ENCODE peak calls at places on chromosomes 4 and X, in four cellular contexts. One of them, this sample, is unnamed.

GRCh38 chr4:154738426-154738825 is 5.4 kb upstream of the LRAT start:
- DNase-seq in right atrium auricular region: no peak
- DNase-seq in NCI-H510A treated with DMSO at 0.1 percent for 48 hours: no peak
- DNase-seq in left colon: no peak
- DNase-seq in this sample: no peak

GRCh38 chr4:95985791-95986190 is 145.9 kb downstream of the PDHA2 start:
- DNase-seq in NCI-H510A treated with DMSO at 0.1 percent for 48 hours: no peak
- DNase-seq in left colon: no peak
- DNase-seq in right atrium auricular region: no peak
- DNase-seq in this sample: no peak

GRCh38 chr4:169256856-169257756 is 13.7 kb downstream of the SH3RF1 start:
- DNase-seq in NCI-H510A treated with DMSO at 0.1 percent for 48 hours: no peak
- DNase-seq in left colon: no peak
- DNase-seq in right atrium auricular region: no peak
- DNase-seq in this sample: no peak

GRCh38 chr4:180571516-180571915 is 1671.7 kb upstream of the TENM3 start:
- DNase-seq in right atrium auricular region: no peak
- DNase-seq in left colon: no peak
- DNase-seq in NCI-H510A treated with DMSO at 0.1 percent for 48 hours: no peak
- DNase-seq in this sample: no peak

GRCh38 chr4:142817442-142817841 is 28.7 kb downstream of the INPP4B start:
- DNase-seq in left colon: no peak
- DNase-seq in NCI-H510A treated with DMSO at 0.1 percent for 48 hours: no peak
- DNase-seq in right atrium auricular region: no peak
- DNase-seq in this sample: no peak

GRCh38 chr4:114603455-114603854 is 4.8 kb downstream of the UGT8 start:
- DNase-seq in left colon: no peak
- DNase-seq in right atrium auricular region: no peak
- DNase-seq in NCI-H510A treated with DMSO at 0.1 percent for 48 hours: no peak
- DNase-seq in this sample: no peak

GRCh38 chr4:5203925-5204324 is 152.6 kb downstream of the STK32B start:
- DNase-seq in right atrium auricular region: no peak
- DNase-seq in left colon: no peak
- DNase-seq in NCI-H510A treated with DMSO at 0.1 percent for 48 hours: no peak
- DNase-seq in this sample: no peak

GRCh38 chr4:101597204-101597603 is 193.3 kb upstream of the BANK1 start:
- DNase-seq in left colon: no peak
- DNase-seq in right atrium auricular region: no peak
- DNase-seq in NCI-H510A treated with DMSO at 0.1 percent for 48 hours: no peak
- DNase-seq in this sample: no peak

GRCh38 chrX:41558531-41558930 is 111.4 kb downstream of the NYX start:
- DNase-seq in right atrium auricular region: no peak
- DNase-seq in left colon: no peak
- DNase-seq in NCI-H510A treated with DMSO at 0.1 percent for 48 hours: no peak
- DNase-seq in this sample: no peak

GRCh38 chrX:154097003-154097596 is 417 bp downstream of the MECP2 start:
- DNase-seq in left colon: peak
- DNase-seq in right atrium auricular region: no peak
- DNase-seq in NCI-H510A treated with DMSO at 0.1 percent for 48 hours: peak
- DNase-seq in this sample: peak

GRCh38 chrX:91039777-91040176 is 394.9 kb upstream of the PABPC5 start:
- DNase-seq in NCI-H510A treated with DMSO at 0.1 percent for 48 hours: no peak
- DNase-seq in right atrium auricular region: no peak
- DNase-seq in left colon: no peak
- DNase-seq in this sample: no peak

GRCh38 chr4:37453361-37454262 is 209.1 kb downstream of the NWD2 start:
- DNase-seq in right atrium auricular region: no peak
- DNase-seq in left colon: peak
- DNase-seq in NCI-H510A treated with DMSO at 0.1 percent for 48 hours: peak
- DNase-seq in this sample: peak

GRCh38 chr4:100367451-100367850 is 150.4 kb downstream of the EMCN start:
- DNase-seq in right atrium auricular region: no peak
- DNase-seq in left colon: no peak
- DNase-seq in NCI-H510A treated with DMSO at 0.1 percent for 48 hours: no peak
- DNase-seq in this sample: no peak

GRCh38 chr4:168917150-168917779 is 92.8 kb downstream of the CBR4 start:
- DNase-seq in left colon: no peak
- DNase-seq in right atrium auricular region: no peak
- DNase-seq in NCI-H510A treated with DMSO at 0.1 percent for 48 hours: peak
- DNase-seq in this sample: no peak

GRCh38 chr4:30757357-30757756 is 37.2 kb downstream of the PCDH7 start:
- DNase-seq in right atrium auricular region: no peak
- DNase-seq in left colon: no peak
- DNase-seq in NCI-H510A treated with DMSO at 0.1 percent for 48 hours: no peak
- DNase-seq in this sample: no peak

GRCh38 chr4:46329118-46329976 is 60.6 kb downstream of the GABRA2 start:
- DNase-seq in right atrium auricular region: no peak
- DNase-seq in NCI-H510A treated with DMSO at 0.1 percent for 48 hours: peak
- DNase-seq in left colon: peak
- DNase-seq in this sample: peak

GRCh38 chr4:183493246-183493645 is 11.6 kb upstream of the ING2 start:
- DNase-seq in right atrium auricular region: no peak
- DNase-seq in left colon: no peak
- DNase-seq in NCI-H510A treated with DMSO at 0.1 percent for 48 hours: no peak
- DNase-seq in this sample: no peak

GRCh38 chr4:17680985-17681920 is 66.8 kb downstream of the MED28 start:
- DNase-seq in NCI-H510A treated with DMSO at 0.1 percent for 48 hours: no peak
- DNase-seq in right atrium auricular region: no peak
- DNase-seq in left colon: no peak
- DNase-seq in this sample: no peak

GRCh38 chr4:56786955-56787354 is 34.5 kb downstream of the SPINK2 start:
- DNase-seq in NCI-H510A treated with DMSO at 0.1 percent for 48 hours: peak
- DNase-seq in left colon: peak
- DNase-seq in right atrium auricular region: no peak
- DNase-seq in this sample: no peak

GRCh38 chr4:30722916-30723270 is 2.7 kb downstream of the PCDH7 start:
- DNase-seq in left colon: no peak
- DNase-seq in right atrium auricular region: no peak
- DNase-seq in NCI-H510A treated with DMSO at 0.1 percent for 48 hours: no peak
- DNase-seq in this sample: peak

GRCh38 chrX:38870386-38870895 is 69.2 kb downstream of the MID1IP1 start:
- DNase-seq in left colon: no peak
- DNase-seq in NCI-H510A treated with DMSO at 0.1 percent for 48 hours: no peak
- DNase-seq in right atrium auricular region: no peak
- DNase-seq in this sample: no peak

GRCh38 chrX:63855896-63856295 is 70.9 kb upstream of the ARHGEF9 start:
- DNase-seq in NCI-H510A treated with DMSO at 0.1 percent for 48 hours: no peak
- DNase-seq in left colon: no peak
- DNase-seq in right atrium auricular region: no peak
- DNase-seq in this sample: no peak

GRCh38 chr4:48904101-48904500 is 2.5 kb downstream of the OCIAD2 start:
- DNase-seq in left colon: no peak
- DNase-seq in right atrium auricular region: no peak
- DNase-seq in NCI-H510A treated with DMSO at 0.1 percent for 48 hours: no peak
- DNase-seq in this sample: peak

GRCh38 chrX:30521440-30522182 is 56.0 kb downstream of the TASL start:
- DNase-seq in left colon: no peak
- DNase-seq in right atrium auricular region: no peak
- DNase-seq in NCI-H510A treated with DMSO at 0.1 percent for 48 hours: no peak
- DNase-seq in this sample: no peak

GRCh38 chr4:178917756-178918155 is 1475.5 kb upstream of the AGA start:
- DNase-seq in right atrium auricular region: no peak
- DNase-seq in NCI-H510A treated with DMSO at 0.1 percent for 48 hours: no peak
- DNase-seq in left colon: no peak
- DNase-seq in this sample: no peak

GRCh38 chrX:63961964-63962363 is 176.9 kb upstream of the ARHGEF9 start:
- DNase-seq in NCI-H510A treated with DMSO at 0.1 percent for 48 hours: no peak
- DNase-seq in right atrium auricular region: no peak
- DNase-seq in left colon: no peak
- DNase-seq in this sample: no peak

GRCh38 chr4:73875401-73875800 is 6.2 kb downstream of the CXCL1 start:
- DNase-seq in NCI-H510A treated with DMSO at 0.1 percent for 48 hours: no peak
- DNase-seq in right atrium auricular region: no peak
- DNase-seq in left colon: no peak
- DNase-seq in this sample: no peak

GRCh38 chr4:126221717-126222116 is 907.0 kb downstream of the FAT4 start:
- DNase-seq in right atrium auricular region: no peak
- DNase-seq in NCI-H510A treated with DMSO at 0.1 percent for 48 hours: no peak
- DNase-seq in left colon: no peak
- DNase-seq in this sample: no peak

GRCh38 chr4:61202638-61203495 is 2.7 kb downstream of the ADGRL3 start:
- DNase-seq in NCI-H510A treated with DMSO at 0.1 percent for 48 hours: peak
- DNase-seq in right atrium auricular region: no peak
- DNase-seq in left colon: no peak
- DNase-seq in this sample: peak

GRCh38 chr4:30537462-30537861 is 182.7 kb upstream of the PCDH7 start:
- DNase-seq in right atrium auricular region: no peak
- DNase-seq in left colon: no peak
- DNase-seq in NCI-H510A treated with DMSO at 0.1 percent for 48 hours: no peak
- DNase-seq in this sample: no peak

GRCh38 chr4:90078440-90078839 is 48.8 kb upstream of the CCSER1 start:
- DNase-seq in right atrium auricular region: no peak
- DNase-seq in NCI-H510A treated with DMSO at 0.1 percent for 48 hours: no peak
- DNase-seq in left colon: no peak
- DNase-seq in this sample: no peak

GRCh38 chr4:80731436-80731835 is 299.1 kb upstream of the BMP3 start:
- DNase-seq in left colon: no peak
- DNase-seq in NCI-H510A treated with DMSO at 0.1 percent for 48 hours: no peak
- DNase-seq in right atrium auricular region: no peak
- DNase-seq in this sample: no peak